ENCODE peak calls at places on chromosome 2, in eight cellular contexts. One of them, this sample, is unnamed.

GRCh38 chr2:88265352-88265960 is 95.3 kb downstream of the THNSL2 start:
- DNase-seq in AG09309: no peak
- DNase-seq in prostate gland: no peak
- DNase-seq in left colon: no peak
- DNase-seq in stimulated activated CD4-positive, alpha-beta T cell treated with anti-CD3 and anti-CD28 coated beads, TNF-alpha, amount 100 ng/mL, for 1 hour: no peak
- DNase-seq in ACHN: peak; percentile 29
- DNase-seq in CD4-positive, alpha-beta T cell: no peak
- DNase-seq in chondrocyte: no peak
- DNase-seq in this sample: no peak

GRCh38 chr2:55498582-55498981 is 20.9 kb upstream of the CFAP36 start:
- DNase-seq in AG09309: no peak
- DNase-seq in prostate gland: no peak
- DNase-seq in left colon: no peak
- DNase-seq in stimulated activated CD4-positive, alpha-beta T cell treated with anti-CD3 and anti-CD28 coated beads, TNF-alpha, amount 100 ng/mL, for 1 hour: no peak
- DNase-seq in ACHN: no peak
- DNase-seq in CD4-positive, alpha-beta T cell: no peak
- DNase-seq in chondrocyte: no peak
- DNase-seq in this sample: no peak

GRCh38 chr2:101238930-101239759 is 13.5 kb upstream of the CNOT11 start:
- DNase-seq in AG09309: no peak
- DNase-seq in prostate gland: peak; percentile 88
- DNase-seq in left colon: peak; percentile 80
- DNase-seq in stimulated activated CD4-positive, alpha-beta T cell treated with anti-CD3 and anti-CD28 coated beads, TNF-alpha, amount 100 ng/mL, for 1 hour: no peak
- DNase-seq in ACHN: peak; percentile 91
- DNase-seq in CD4-positive, alpha-beta T cell: no peak
- DNase-seq in chondrocyte: no peak
- DNase-seq in this sample: no peak

GRCh38 chr2:237873961-237874551 is 14.6 kb downstream of the RAMP1 start:
- DNase-seq in AG09309: no peak
- DNase-seq in prostate gland: no peak
- DNase-seq in left colon: no peak
- DNase-seq in stimulated activated CD4-positive, alpha-beta T cell treated with anti-CD3 and anti-CD28 coated beads, TNF-alpha, amount 100 ng/mL, for 1 hour: no peak
- DNase-seq in ACHN: no peak
- DNase-seq in CD4-positive, alpha-beta T cell: no peak
- DNase-seq in chondrocyte: no peak
- DNase-seq in this sample: no peak

GRCh38 chr2:198280145-198280544 is 475.8 kb downstream of the PLCL1 start:
- DNase-seq in AG09309: no peak
- DNase-seq in prostate gland: no peak
- DNase-seq in left colon: no peak
- DNase-seq in stimulated activated CD4-positive, alpha-beta T cell treated with anti-CD3 and anti-CD28 coated beads, TNF-alpha, amount 100 ng/mL, for 1 hour: no peak
- DNase-seq in ACHN: no peak
- DNase-seq in CD4-positive, alpha-beta T cell: no peak
- DNase-seq in chondrocyte: no peak
- DNase-seq in this sample: no peak

GRCh38 chr2:15142069-15142689 is 419.0 kb downstream of the NBAS start:
- DNase-seq in AG09309: no peak
- DNase-seq in prostate gland: peak; percentile 12
- DNase-seq in left colon: no peak
- DNase-seq in stimulated activated CD4-positive, alpha-beta T cell treated with anti-CD3 and anti-CD28 coated beads, TNF-alpha, amount 100 ng/mL, for 1 hour: peak; percentile 44
- DNase-seq in ACHN: no peak
- DNase-seq in CD4-positive, alpha-beta T cell: peak; percentile 56
- DNase-seq in chondrocyte: no peak
- DNase-seq in this sample: no peak

GRCh38 chr2:2296400-2296799 is 34.7 kb downstream of the MYT1L start:
- DNase-seq in AG09309: no peak
- DNase-seq in prostate gland: no peak
- DNase-seq in left colon: no peak
- DNase-seq in stimulated activated CD4-positive, alpha-beta T cell treated with anti-CD3 and anti-CD28 coated beads, TNF-alpha, amount 100 ng/mL, for 1 hour: no peak
- DNase-seq in ACHN: no peak
- DNase-seq in CD4-positive, alpha-beta T cell: no peak
- DNase-seq in chondrocyte: no peak
- DNase-seq in this sample: no peak

GRCh38 chr2:120884406-120885290 is 149.0 kb downstream of the GLI2 start:
- DNase-seq in AG09309: no peak
- DNase-seq in prostate gland: no peak
- DNase-seq in left colon: no peak
- DNase-seq in stimulated activated CD4-positive, alpha-beta T cell treated with anti-CD3 and anti-CD28 coated beads, TNF-alpha, amount 100 ng/mL, for 1 hour: no peak
- DNase-seq in ACHN: no peak
- DNase-seq in CD4-positive, alpha-beta T cell: no peak
- DNase-seq in chondrocyte: peak; percentile 69
- DNase-seq in this sample: no peak

GRCh38 chr2:204072443-204073324 is 136.1 kb downstream of the ICOS start:
- DNase-seq in AG09309: no peak
- DNase-seq in prostate gland: no peak
- DNase-seq in left colon: no peak
- DNase-seq in stimulated activated CD4-positive, alpha-beta T cell treated with anti-CD3 and anti-CD28 coated beads, TNF-alpha, amount 100 ng/mL, for 1 hour: peak; percentile 63
- DNase-seq in ACHN: peak; percentile 40
- DNase-seq in CD4-positive, alpha-beta T cell: peak; percentile 60
- DNase-seq in chondrocyte: no peak
- DNase-seq in this sample: peak; percentile 57

GRCh38 chr2:203470371-203470770 is 64.7 kb downstream of the RAPH1 start:
- DNase-seq in AG09309: no peak
- DNase-seq in prostate gland: peak; percentile 11
- DNase-seq in left colon: no peak
- DNase-seq in stimulated activated CD4-positive, alpha-beta T cell treated with anti-CD3 and anti-CD28 coated beads, TNF-alpha, amount 100 ng/mL, for 1 hour: no peak
- DNase-seq in ACHN: no peak
- DNase-seq in CD4-positive, alpha-beta T cell: no peak
- DNase-seq in chondrocyte: no peak
- DNase-seq in this sample: peak; percentile 23

GRCh38 chr2:230447455-230448451 is 31.8 kb downstream of the SP100 start:
- DNase-seq in AG09309: no peak
- DNase-seq in prostate gland: no peak
- DNase-seq in left colon: no peak
- DNase-seq in stimulated activated CD4-positive, alpha-beta T cell treated with anti-CD3 and anti-CD28 coated beads, TNF-alpha, amount 100 ng/mL, for 1 hour: no peak
- DNase-seq in ACHN: no peak
- DNase-seq in CD4-positive, alpha-beta T cell: no peak
- DNase-seq in chondrocyte: no peak
- DNase-seq in this sample: no peak

GRCh38 chr2:177253704-177254103 is 10.8 kb downstream of the NFE2L2 start:
- DNase-seq in AG09309: no peak
- DNase-seq in prostate gland: no peak
- DNase-seq in left colon: no peak
- DNase-seq in stimulated activated CD4-positive, alpha-beta T cell treated with anti-CD3 and anti-CD28 coated beads, TNF-alpha, amount 100 ng/mL, for 1 hour: no peak
- DNase-seq in ACHN: no peak
- DNase-seq in CD4-positive, alpha-beta T cell: no peak
- DNase-seq in chondrocyte: no peak
- DNase-seq in this sample: no peak

This sample was measured in glutamatergic neuron.